ENCODE peak calls at places on chromosomes 3 and 15, in nine cellular contexts. One of them, this sample, is unnamed.

GRCh38 chr3:120526011-120526870 is 69.9 kb upstream of the NDUFB4 start:
- DNase-seq in NCI-H1048: no peak
- DNase-seq in effector CD4-positive, alpha-beta T cell: no peak
- DNase-seq in CD8-positive, alpha-beta T cell: no peak
- DNase-seq in CD4-positive, CD25-positive, alpha-beta regulatory T cell: no peak
- DNase-seq in AG20443: no peak
- DNase-seq in EH: no peak
- DNase-seq in activated CD4-positive, alpha-beta T cell treated with anti-CD3 and anti-CD28 coated beads, Interleukin-2, amount 10 ng/mL, durations not matched to agents 7 days and 5 days: no peak
- DNase-seq in SHP77: no peak
- DNase-seq in this sample: no peak

GRCh38 chr3:102224171-102224570 is 210.6 kb upstream of the ZPLD1 start:
- DNase-seq in SHP77: no peak
- DNase-seq in effector CD4-positive, alpha-beta T cell: no peak
- DNase-seq in CD8-positive, alpha-beta T cell: no peak
- DNase-seq in AG20443: peak; percentile 32
- DNase-seq in activated CD4-positive, alpha-beta T cell treated with anti-CD3 and anti-CD28 coated beads, Interleukin-2, amount 10 ng/mL, durations not matched to agents 7 days and 5 days: no peak
- DNase-seq in EH: peak; percentile 65
- DNase-seq in NCI-H1048: no peak
- DNase-seq in CD4-positive, CD25-positive, alpha-beta regulatory T cell: peak; percentile 51
- DNase-seq in this sample: no peak

GRCh38 chr3:178436773-178437172 is 99.5 kb upstream of the KCNMB2 start:
- DNase-seq in CD8-positive, alpha-beta T cell: no peak
- DNase-seq in activated CD4-positive, alpha-beta T cell treated with anti-CD3 and anti-CD28 coated beads, Interleukin-2, amount 10 ng/mL, durations not matched to agents 7 days and 5 days: no peak
- DNase-seq in SHP77: no peak
- DNase-seq in effector CD4-positive, alpha-beta T cell: no peak
- DNase-seq in CD4-positive, CD25-positive, alpha-beta regulatory T cell: peak; percentile 28
- DNase-seq in AG20443: peak; percentile 79
- DNase-seq in EH: peak; percentile 61
- DNase-seq in NCI-H1048: peak; percentile 38
- DNase-seq in this sample: no peak

GRCh38 chr3:115706311-115706829 is 83.1 kb downstream of the GAP43 start:
- DNase-seq in CD8-positive, alpha-beta T cell: no peak
- DNase-seq in effector CD4-positive, alpha-beta T cell: no peak
- DNase-seq in activated CD4-positive, alpha-beta T cell treated with anti-CD3 and anti-CD28 coated beads, Interleukin-2, amount 10 ng/mL, durations not matched to agents 7 days and 5 days: no peak
- DNase-seq in SHP77: no peak
- DNase-seq in AG20443: no peak
- DNase-seq in NCI-H1048: no peak
- DNase-seq in EH: peak; percentile 68
- DNase-seq in CD4-positive, CD25-positive, alpha-beta regulatory T cell: no peak
- DNase-seq in this sample: no peak

GRCh38 chr3:80492162-80492561 is 724.4 kb upstream of the ROBO1 start:
- DNase-seq in CD4-positive, CD25-positive, alpha-beta regulatory T cell: no peak
- DNase-seq in activated CD4-positive, alpha-beta T cell treated with anti-CD3 and anti-CD28 coated beads, Interleukin-2, amount 10 ng/mL, durations not matched to agents 7 days and 5 days: no peak
- DNase-seq in effector CD4-positive, alpha-beta T cell: no peak
- DNase-seq in NCI-H1048: no peak
- DNase-seq in SHP77: no peak
- DNase-seq in AG20443: no peak
- DNase-seq in CD8-positive, alpha-beta T cell: no peak
- DNase-seq in EH: no peak
- DNase-seq in this sample: no peak

GRCh38 chr3:189142527-189142926 is 29.2 kb upstream of the TPRG1 start:
- DNase-seq in CD8-positive, alpha-beta T cell: no peak
- DNase-seq in NCI-H1048: no peak
- DNase-seq in SHP77: no peak
- DNase-seq in CD4-positive, CD25-positive, alpha-beta regulatory T cell: peak; percentile 41
- DNase-seq in EH: no peak
- DNase-seq in AG20443: no peak
- DNase-seq in effector CD4-positive, alpha-beta T cell: no peak
- DNase-seq in activated CD4-positive, alpha-beta T cell treated with anti-CD3 and anti-CD28 coated beads, Interleukin-2, amount 10 ng/mL, durations not matched to agents 7 days and 5 days: peak; percentile 15
- DNase-seq in this sample: no peak

GRCh38 chr15:42093966-42094365 is 396 bp downstream of the PLA2G4D start:
- DNase-seq in NCI-H1048: no peak
- DNase-seq in AG20443: peak; percentile 6
- DNase-seq in effector CD4-positive, alpha-beta T cell: no peak
- DNase-seq in SHP77: no peak
- DNase-seq in CD8-positive, alpha-beta T cell: no peak
- DNase-seq in CD4-positive, CD25-positive, alpha-beta regulatory T cell: no peak
- DNase-seq in EH: no peak
- DNase-seq in activated CD4-positive, alpha-beta T cell treated with anti-CD3 and anti-CD28 coated beads, Interleukin-2, amount 10 ng/mL, durations not matched to agents 7 days and 5 days: peak; percentile 3
- DNase-seq in this sample: no peak

GRCh38 chr3:40875581-40875980 is 323.7 kb upstream of the CTNNB1 start:
- DNase-seq in CD8-positive, alpha-beta T cell: no peak
- DNase-seq in effector CD4-positive, alpha-beta T cell: no peak
- DNase-seq in activated CD4-positive, alpha-beta T cell treated with anti-CD3 and anti-CD28 coated beads, Interleukin-2, amount 10 ng/mL, durations not matched to agents 7 days and 5 days: no peak
- DNase-seq in CD4-positive, CD25-positive, alpha-beta regulatory T cell: no peak
- DNase-seq in NCI-H1048: no peak
- DNase-seq in AG20443: no peak
- DNase-seq in SHP77: no peak
- DNase-seq in EH: no peak
- DNase-seq in this sample: no peak

GRCh38 chr3:45140392-45140791 is 5.8 kb downstream of the CDCP1 start:
- DNase-seq in AG20443: no peak
- DNase-seq in CD4-positive, CD25-positive, alpha-beta regulatory T cell: no peak
- DNase-seq in activated CD4-positive, alpha-beta T cell treated with anti-CD3 and anti-CD28 coated beads, Interleukin-2, amount 10 ng/mL, durations not matched to agents 7 days and 5 days: no peak
- DNase-seq in EH: peak; percentile 67
- DNase-seq in NCI-H1048: no peak
- DNase-seq in CD8-positive, alpha-beta T cell: no peak
- DNase-seq in SHP77: no peak
- DNase-seq in effector CD4-positive, alpha-beta T cell: no peak
- DNase-seq in this sample: no peak

GRCh38 chr3:45269952-45270351 is 43.9 kb upstream of the TMEM158 start:
- DNase-seq in NCI-H1048: no peak
- DNase-seq in AG20443: no peak
- DNase-seq in effector CD4-positive, alpha-beta T cell: no peak
- DNase-seq in SHP77: no peak
- DNase-seq in CD4-positive, CD25-positive, alpha-beta regulatory T cell: no peak
- DNase-seq in CD8-positive, alpha-beta T cell: no peak
- DNase-seq in EH: no peak
- DNase-seq in activated CD4-positive, alpha-beta T cell treated with anti-CD3 and anti-CD28 coated beads, Interleukin-2, amount 10 ng/mL, durations not matched to agents 7 days and 5 days: no peak
- DNase-seq in this sample: no peak

GRCh38 chr3:4722103-4722502 is 229.0 kb downstream of the ITPR1 start:
- DNase-seq in SHP77: peak; percentile 26
- DNase-seq in EH: peak; percentile 62
- DNase-seq in CD4-positive, CD25-positive, alpha-beta regulatory T cell: peak; percentile 72
- DNase-seq in CD8-positive, alpha-beta T cell: no peak
- DNase-seq in activated CD4-positive, alpha-beta T cell treated with anti-CD3 and anti-CD28 coated beads, Interleukin-2, amount 10 ng/mL, durations not matched to agents 7 days and 5 days: peak; percentile 48
- DNase-seq in AG20443: peak; percentile 74
- DNase-seq in NCI-H1048: no peak
- DNase-seq in effector CD4-positive, alpha-beta T cell: no peak
- DNase-seq in this sample: no peak

GRCh38 chr3:161913786-161914389 is 417.3 kb downstream of the OTOL1 start:
- DNase-seq in SHP77: no peak
- DNase-seq in effector CD4-positive, alpha-beta T cell: no peak
- DNase-seq in CD8-positive, alpha-beta T cell: no peak
- DNase-seq in NCI-H1048: no peak
- DNase-seq in AG20443: peak; percentile 39
- DNase-seq in CD4-positive, CD25-positive, alpha-beta regulatory T cell: no peak
- DNase-seq in EH: peak; percentile 83
- DNase-seq in activated CD4-positive, alpha-beta T cell treated with anti-CD3 and anti-CD28 coated beads, Interleukin-2, amount 10 ng/mL, durations not matched to agents 7 days and 5 days: no peak
- DNase-seq in this sample: no peak

GRCh38 chr3:126013742-126014141 is 44.8 kb downstream of the ROPN1B start:
- DNase-seq in NCI-H1048: no peak
- DNase-seq in SHP77: no peak
- DNase-seq in AG20443: no peak
- DNase-seq in effector CD4-positive, alpha-beta T cell: no peak
- DNase-seq in EH: no peak
- DNase-seq in activated CD4-positive, alpha-beta T cell treated with anti-CD3 and anti-CD28 coated beads, Interleukin-2, amount 10 ng/mL, durations not matched to agents 7 days and 5 days: no peak
- DNase-seq in CD4-positive, CD25-positive, alpha-beta regulatory T cell: no peak
- DNase-seq in CD8-positive, alpha-beta T cell: peak; percentile 27
- DNase-seq in this sample: no peak

GRCh38 chr15:55770261-55770660 is 27.3 kb upstream of the PRTG start:
- DNase-seq in CD4-positive, CD25-positive, alpha-beta regulatory T cell: no peak
- DNase-seq in SHP77: no peak
- DNase-seq in CD8-positive, alpha-beta T cell: no peak
- DNase-seq in effector CD4-positive, alpha-beta T cell: no peak
- DNase-seq in activated CD4-positive, alpha-beta T cell treated with anti-CD3 and anti-CD28 coated beads, Interleukin-2, amount 10 ng/mL, durations not matched to agents 7 days and 5 days: no peak
- DNase-seq in AG20443: no peak
- DNase-seq in NCI-H1048: no peak
- DNase-seq in EH: no peak
- DNase-seq in this sample: no peak

GRCh38 chr3:45332901-45333407 is 55.4 kb upstream of the LARS2 start:
- DNase-seq in CD8-positive, alpha-beta T cell: no peak
- DNase-seq in activated CD4-positive, alpha-beta T cell treated with anti-CD3 and anti-CD28 coated beads, Interleukin-2, amount 10 ng/mL, durations not matched to agents 7 days and 5 days: no peak
- DNase-seq in NCI-H1048: no peak
- DNase-seq in CD4-positive, CD25-positive, alpha-beta regulatory T cell: no peak
- DNase-seq in SHP77: no peak
- DNase-seq in EH: no peak
- DNase-seq in AG20443: no peak
- DNase-seq in effector CD4-positive, alpha-beta T cell: no peak
- DNase-seq in this sample: no peak

GRCh38 chr15:65421360-65422215 is 1.2 kb downstream of the IGDCC4 start:
- DNase-seq in AG20443: peak; percentile 56
- DNase-seq in SHP77: peak; percentile 29
- DNase-seq in activated CD4-positive, alpha-beta T cell treated with anti-CD3 and anti-CD28 coated beads, Interleukin-2, amount 10 ng/mL, durations not matched to agents 7 days and 5 days: no peak
- DNase-seq in effector CD4-positive, alpha-beta T cell: no peak
- DNase-seq in EH: peak; percentile 43
- DNase-seq in CD4-positive, CD25-positive, alpha-beta regulatory T cell: peak; percentile 22
- DNase-seq in NCI-H1048: no peak
- DNase-seq in CD8-positive, alpha-beta T cell: no peak
- DNase-seq in this sample: no peak

GRCh38 chr15:81001180-81002003 is 669 bp downstream of the TLNRD1 start:
- DNase-seq in NCI-H1048: no peak
- DNase-seq in AG20443: peak; percentile 80
- DNase-seq in effector CD4-positive, alpha-beta T cell: peak; percentile 45
- DNase-seq in activated CD4-positive, alpha-beta T cell treated with anti-CD3 and anti-CD28 coated beads, Interleukin-2, amount 10 ng/mL, durations not matched to agents 7 days and 5 days: peak; percentile 50
- DNase-seq in SHP77: peak; percentile 8
- DNase-seq in CD4-positive, CD25-positive, alpha-beta regulatory T cell: peak; percentile 64
- DNase-seq in CD8-positive, alpha-beta T cell: peak; percentile 63
- DNase-seq in EH: peak; percentile 66
- DNase-seq in this sample: no peak

GRCh38 chr15:53627279-53627678 is 132.2 kb downstream of the WDR72 start:
- DNase-seq in EH: no peak
- DNase-seq in activated CD4-positive, alpha-beta T cell treated with anti-CD3 and anti-CD28 coated beads, Interleukin-2, amount 10 ng/mL, durations not matched to agents 7 days and 5 days: no peak
- DNase-seq in effector CD4-positive, alpha-beta T cell: no peak
- DNase-seq in NCI-H1048: no peak
- DNase-seq in CD4-positive, CD25-positive, alpha-beta regulatory T cell: no peak
- DNase-seq in AG20443: no peak
- DNase-seq in CD8-positive, alpha-beta T cell: no peak
- DNase-seq in SHP77: no peak
- DNase-seq in this sample: no peak

GRCh38 chr15:69524296-69524695 is 71.7 kb downstream of the RPLP1 start:
- DNase-seq in SHP77: no peak
- DNase-seq in AG20443: no peak
- DNase-seq in EH: no peak
- DNase-seq in effector CD4-positive, alpha-beta T cell: no peak
- DNase-seq in activated CD4-positive, alpha-beta T cell treated with anti-CD3 and anti-CD28 coated beads, Interleukin-2, amount 10 ng/mL, durations not matched to agents 7 days and 5 days: no peak
- DNase-seq in CD4-positive, CD25-positive, alpha-beta regulatory T cell: no peak
- DNase-seq in CD8-positive, alpha-beta T cell: no peak
- DNase-seq in NCI-H1048: no peak
- DNase-seq in this sample: no peak

GRCh38 chr3:46659285-46659684 is 34.2 kb downstream of the ALS2CL start:
- DNase-seq in SHP77: no peak
- DNase-seq in activated CD4-positive, alpha-beta T cell treated with anti-CD3 and anti-CD28 coated beads, Interleukin-2, amount 10 ng/mL, durations not matched to agents 7 days and 5 days: no peak
- DNase-seq in NCI-H1048: no peak
- DNase-seq in AG20443: peak; percentile 7
- DNase-seq in effector CD4-positive, alpha-beta T cell: no peak
- DNase-seq in CD4-positive, CD25-positive, alpha-beta regulatory T cell: no peak
- DNase-seq in CD8-positive, alpha-beta T cell: peak; percentile 38
- DNase-seq in EH: peak; percentile 61
- DNase-seq in this sample: no peak

GRCh38 chr3:108296239-108296638 is at the start of gene HHLA2:
- DNase-seq in NCI-H1048: no peak
- DNase-seq in AG20443: no peak
- DNase-seq in activated CD4-positive, alpha-beta T cell treated with anti-CD3 and anti-CD28 coated beads, Interleukin-2, amount 10 ng/mL, durations not matched to agents 7 days and 5 days: peak; percentile 8
- DNase-seq in CD4-positive, CD25-positive, alpha-beta regulatory T cell: no peak
- DNase-seq in SHP77: no peak
- DNase-seq in effector CD4-positive, alpha-beta T cell: no peak
- DNase-seq in EH: no peak
- DNase-seq in CD8-positive, alpha-beta T cell: no peak
- DNase-seq in this sample: no peak

GRCh38 chr3:28022916-28023315 is 218.5 kb upstream of the CMC1 start:
- DNase-seq in EH: no peak
- DNase-seq in CD8-positive, alpha-beta T cell: no peak
- DNase-seq in NCI-H1048: no peak
- DNase-seq in AG20443: no peak
- DNase-seq in activated CD4-positive, alpha-beta T cell treated with anti-CD3 and anti-CD28 coated beads, Interleukin-2, amount 10 ng/mL, durations not matched to agents 7 days and 5 days: no peak
- DNase-seq in SHP77: no peak
- DNase-seq in CD4-positive, CD25-positive, alpha-beta regulatory T cell: no peak
- DNase-seq in effector CD4-positive, alpha-beta T cell: no peak
- DNase-seq in this sample: no peak